ENCODE peak calls at places on chromosomes 7 and 10, in seven cellular contexts. X is fibroblast of lung, K is gastrocnemius medialis, V is heart right ventricle, H is IMR-90, Z is endodermal cell, C is ovary. W is an unnamed sample.

GRCh38 chr7:20199015-20199737 is 18.0 kb downstream of the MACC1 start:
- DNase-seq in X (peak), K (no peak), V (no peak), H (peak), Z (no peak), C (no peak), W (peak)

GRCh38 chr10:77180794-77181193 is 456.8 kb downstream of the KCNMA1 start:
- DNase-seq in X (peak), K (no peak), V (no peak), H (peak), Z (no peak), C (no peak), W (no peak)

GRCh38 chr10:58647770-58648169 is 135.1 kb downstream of the BICC1 start:
- DNase-seq in X (peak), K (no peak), V (no peak), H (peak), Z (no peak), C (no peak), W (no peak)

GRCh38 chr7:41536116-41536515 is 166.8 kb downstream of the INHBA start:
- DNase-seq in X (peak), K (no peak), V (no peak), H (no peak), Z (no peak), C (no peak), W (no peak)

GRCh38 chr10:26780793-26781601 is 79.8 kb downstream of the ABI1 start:
- DNase-seq in X (peak), K (peak), V (no peak), H (peak), Z (peak), C (no peak), W (no peak)

GRCh38 chr10:84291389-84291788 is 37.0 kb upstream of the CCSER2 start:
- DNase-seq in X (peak), K (no peak), V (peak), H (peak), Z (peak), C (no peak), W (no peak)

GRCh38 chr10:70909326-70909935 is 21.1 kb upstream of the PCBD1 start:
- DNase-seq in X (no peak), K (no peak), V (no peak), H (no peak), Z (no peak), C (no peak), W (no peak)

GRCh38 chr7:79046061-79046460 is 407.4 kb downstream of the MAGI2 start:
- DNase-seq in X (no peak), K (no peak), V (no peak), H (no peak), Z (no peak), C (no peak), W (no peak)

GRCh38 chr10:62384057-62384446 is 9.9 kb downstream of the ZNF365 start:
- DNase-seq in X (peak), K (no peak), V (no peak), H (peak), Z (no peak), C (no peak), W (no peak)

GRCh38 chr7:4210821-4211220 is 471.3 kb upstream of the FOXK1 start:
- DNase-seq in X (no peak), K (no peak), V (no peak), H (no peak), Z (no peak), C (no peak), W (no peak)

GRCh38 chr10:21100871-21101514 is 203.9 kb upstream of the NEBL start:
- DNase-seq in X (peak), K (no peak), V (no peak), H (no peak), Z (no peak), C (no peak), W (no peak)

GRCh38 chr10:91565241-91565640 is 67.6 kb downstream of the PPP1R3C start:
- DNase-seq in X (no peak), K (no peak), V (no peak), H (no peak), Z (no peak), C (no peak), W (no peak)

GRCh38 chr10:111379521-111379920 is 302.7 kb downstream of the ADRA2A start:
- DNase-seq in X (no peak), K (no peak), V (no peak), H (no peak), Z (no peak), C (no peak), W (no peak)

GRCh38 chr10:963613-964012 is 24.6 kb upstream of the GTPBP4 start:
- DNase-seq in X (no peak), K (no peak), V (no peak), H (no peak), Z (no peak), C (no peak), W (no peak)

GRCh38 chr7:2633538-2634264 is 1.9 kb downstream of the TTYH3 start:
- DNase-seq in X (peak), K (no peak), V (no peak), H (peak), Z (peak), C (peak), W (no peak)

GRCh38 chr10:76563286-76563685 is 1074.3 kb downstream of the KCNMA1 start:
- DNase-seq in X (no peak), K (no peak), V (no peak), H (no peak), Z (no peak), C (no peak), W (no peak)

GRCh38 chr10:132632851-132633684 is 95.5 kb downstream of the INPP5A start:
- DNase-seq in X (peak), K (no peak), V (no peak), H (peak), Z (no peak), C (peak), W (peak)

GRCh38 chr7:159114981-159115380 is 29.7 kb downstream of the VIPR2 start:
- DNase-seq in X (no peak), K (no peak), V (no peak), H (no peak), Z (peak), C (no peak), W (peak)

GRCh38 chr7:17158261-17158660 is 140.2 kb upstream of the AHR start:
- DNase-seq in X (no peak), K (no peak), V (no peak), H (no peak), Z (no peak), C (no peak), W (no peak)

GRCh38 chr10:90344226-90344625 is 513.6 kb downstream of the HTR7 start:
- DNase-seq in X (peak), K (no peak), V (no peak), H (no peak), Z (no peak), C (no peak), W (no peak)

GRCh38 chr10:103734731-103735130 is 120.6 kb downstream of the SH3PXD2A start:
- DNase-seq in X (no peak), K (no peak), V (no peak), H (no peak), Z (no peak), C (no peak), W (no peak)

GRCh38 chr10:31296754-31297153 is 22.3 kb upstream of the ZEB1 start:
- DNase-seq in X (no peak), K (no peak), V (no peak), H (peak), Z (no peak), C (no peak), W (no peak)

GRCh38 chr10:104925232-104925851 is 284.3 kb downstream of the SORCS3 start:
- DNase-seq in X (peak), K (no peak), V (peak), H (no peak), Z (peak), C (no peak), W (peak)

GRCh38 chr7:66627151-66627681 is 1.5 kb upstream of the KCTD7 start:
- DNase-seq in X (no peak), K (no peak), V (no peak), H (peak), Z (no peak), C (no peak), W (no peak)

GRCh38 chr7:155810607-155811559 is 1.4 kb downstream of the SHH start:
- DNase-seq in X (no peak), K (no peak), V (no peak), H (no peak), Z (peak), C (no peak), W (no peak)

GRCh38 chr10:29728541-29729049 is 93.8 kb upstream of the SVIL start:
- DNase-seq in X (no peak), K (no peak), V (no peak), H (no peak), Z (no peak), C (no peak), W (no peak)

GRCh38 chr10:77940627-77941026 is 14.1 kb upstream of the DLG5 start:
- DNase-seq in X (no peak), K (no peak), V (no peak), H (no peak), Z (no peak), C (no peak), W (no peak)

GRCh38 chr10:79025113-79025832 is 43.5 kb upstream of the ZMIZ1 start:
- DNase-seq in X (peak), K (no peak), V (peak), H (no peak), Z (peak), C (no peak), W (peak)

GRCh38 chr7:112346381-112347060 is 103.7 kb upstream of the IFRD1 start:
- DNase-seq in X (no peak), K (no peak), V (no peak), H (no peak), Z (no peak), C (no peak), W (no peak)

DNA sequence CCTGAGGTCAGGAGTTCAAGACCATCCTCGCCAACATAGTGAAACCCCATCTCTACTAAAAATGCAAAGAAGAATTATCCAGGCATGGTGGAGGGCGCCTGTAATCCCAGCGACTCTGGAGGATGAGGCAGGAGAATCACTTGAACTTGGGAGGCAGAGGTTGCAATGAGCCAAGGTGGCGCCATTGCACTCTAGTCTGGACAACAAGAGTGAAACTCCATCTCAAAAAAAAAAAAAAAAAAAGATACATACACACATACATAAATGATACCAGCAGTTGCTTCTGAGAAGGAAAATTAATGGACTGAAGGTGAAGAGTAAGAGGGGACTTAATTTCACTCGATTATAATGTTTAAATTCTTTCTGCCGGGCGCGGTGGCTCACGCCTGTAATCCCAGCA is 40.2 kb upstream of the PAX2 start:
- DNase-seq in X (no peak), K (no peak), V (no peak), H (no peak), Z (no peak), C (no peak), W (no peak)
- TF ChIP-seq CTCF in X (no peak), K (no peak), V (no peak), H (no peak), Z (peak), C (no peak), W (no peak)

GRCh38 chr10:98446121-98446655 is 547 bp downstream of the HPS1 start:
- DNase-seq in X (peak), K (no peak), V (no peak), H (peak), Z (peak), C (peak), W (peak)

GRCh38 chr10:98446656-98447221 is at the start of gene HPS1:
- DNase-seq in X (peak), K (peak), V (peak), H (peak), Z (peak), C (peak), W (peak)

GRCh38 chr10:98445200-98445812 is 1.4 kb downstream of the HPS1 start:
- DNase-seq in X (no peak), K (no peak), V (no peak), H (no peak), Z (no peak), C (no peak), W (no peak)

GRCh38 chr10:98449287-98449686 is 2.6 kb upstream of the HPS1 start:
- DNase-seq in X (no peak), K (no peak), V (no peak), H (no peak), Z (no peak), C (no peak), W (no peak)

DNA sequence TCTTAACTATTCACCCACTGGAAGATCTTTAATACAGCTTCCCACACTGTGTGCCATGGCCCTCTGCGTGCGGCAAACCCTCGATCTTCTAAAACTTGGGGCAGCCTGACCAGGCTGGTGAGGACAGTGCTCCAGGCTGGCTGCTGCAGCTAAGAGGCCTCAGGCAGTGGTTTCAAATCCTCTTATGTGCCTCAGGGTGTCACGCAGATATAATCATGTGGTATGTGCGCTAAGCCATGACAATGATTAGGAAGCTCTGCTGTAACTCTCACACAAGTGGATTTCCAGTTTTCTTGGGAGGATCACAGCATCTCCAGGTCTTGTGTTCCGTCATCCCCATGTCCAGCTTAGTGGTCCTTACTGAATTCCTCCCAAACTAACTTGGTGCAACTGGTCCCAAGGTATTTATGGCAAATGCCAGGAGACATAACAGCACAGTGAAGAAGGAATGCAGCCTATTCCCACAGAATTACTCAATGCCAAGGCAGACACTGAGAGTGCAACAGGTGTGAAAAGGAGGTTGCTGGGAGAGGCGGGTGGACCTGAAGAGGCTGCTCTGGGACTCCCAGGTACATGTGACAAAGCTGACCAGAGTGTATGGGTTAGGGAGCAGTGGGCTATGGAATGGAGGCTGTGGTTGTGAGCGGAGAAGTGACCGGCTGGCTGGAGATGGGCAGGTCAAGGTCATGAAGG is 2.3 kb downstream of the HPS1 start:
- DNase-seq in X (no peak), K (no peak), V (no peak), H (no peak), Z (no peak), C (no peak), W (no peak)
- H3K4me3 ChIP-seq in X (no peak), K (no peak), V (no peak), H (no peak), Z (no peak), C (no peak), W (no peak)

GRCh38 chr7:122379491-122379890 is 74.9 kb upstream of the FEZF1 start:
- DNase-seq in X (no peak), K (no peak), V (no peak), H (no peak), Z (no peak), C (no peak), W (no peak)

GRCh38 chr7:122380993-122381392 is 76.4 kb upstream of the FEZF1 start:
- DNase-seq in X (no peak), K (no peak), V (no peak), H (no peak), Z (peak), C (no peak), W (no peak)

GRCh38 chr7:122384528-122384927 is 80.0 kb upstream of the FEZF1 start:
- DNase-seq in X (no peak), K (no peak), V (no peak), H (no peak), Z (no peak), C (no peak), W (no peak)

DNA sequence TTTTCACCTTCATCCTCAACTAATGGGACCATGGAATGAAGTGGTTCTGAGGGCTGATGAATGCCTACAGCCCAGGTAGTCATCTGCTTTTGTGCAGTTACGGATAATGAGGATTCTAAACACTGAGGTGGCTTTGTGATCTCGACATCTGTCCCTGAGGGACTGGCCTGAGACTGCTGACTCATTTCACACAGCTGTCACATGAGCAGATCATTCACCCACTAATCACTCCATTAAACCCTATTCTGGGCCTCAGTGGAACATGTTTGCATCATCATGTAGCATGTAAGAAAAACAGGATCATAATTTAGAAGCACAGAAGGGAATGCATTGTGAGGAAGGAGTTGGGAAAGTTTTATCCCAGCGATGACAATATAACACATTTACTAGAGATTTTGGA is 79.4 kb upstream of the FEZF1 start:
- DNase-seq in X (no peak), K (no peak), V (no peak), H (no peak), Z (no peak), C (no peak), W (no peak)
- H3K27ac ChIP-seq in X (no peak), K (no peak), V (no peak), H (no peak), Z (no peak), C (no peak), W (no peak)

GRCh38 chr10:18140149-18140956 is at the start of gene CACNB2:
- DNase-seq in X (peak), K (no peak), V (peak), H (peak), Z (peak), C (peak), W (peak)
- TF ChIP-seq CTCF in X (no peak), K (no peak), V (no peak), H (no peak), Z (no peak), C (peak), W (no peak)

GRCh38 chr10:69406816-69407580 is 9.7 kb downstream of the TACR2 start:
- DNase-seq in X (no peak), K (no peak), V (no peak), H (no peak), Z (no peak), C (no peak), W (no peak)
- H3K4me3 ChIP-seq in X (no peak), K (no peak), V (peak), H (no peak), Z (no peak), C (no peak), W (no peak)